ENCODE peak calls at places on chromosome 4, in nine cellular contexts. One of them, this sample, is unnamed.

GRCh38 chr4:95867919-95868318 is 28.0 kb downstream of the PDHA2 start:
- DNase-seq in ecto neural progenitor cell: no peak
- DNase-seq in stimulated activated CD8-positive, alpha-beta memory T cell treated with anti-CD3 and anti-CD28 coated beads, Interleukin-2, amount 100 ng/mL, for 48 hours: no peak
- DNase-seq in effector CD4-positive, alpha-beta T cell: no peak
- DNase-seq in activated CD8-positive, alpha-beta memory T cell treated with anti-CD3 and anti-CD28 coated beads, Interleukin-2, amount 50 U/mL, for 4 hours: no peak
- DNase-seq in HT1080: peak; percentile 5
- DNase-seq in GDM1: no peak
- DNase-seq in hepatocyte: peak; percentile 6
- DNase-seq in NCI-H1436: peak; percentile 2
- DNase-seq in this sample: no peak

GRCh38 chr4:138864961-138865720 is 150.4 kb upstream of the NOCT start:
- DNase-seq in ecto neural progenitor cell: no peak
- DNase-seq in stimulated activated CD8-positive, alpha-beta memory T cell treated with anti-CD3 and anti-CD28 coated beads, Interleukin-2, amount 100 ng/mL, for 48 hours: no peak
- DNase-seq in effector CD4-positive, alpha-beta T cell: no peak
- DNase-seq in activated CD8-positive, alpha-beta memory T cell treated with anti-CD3 and anti-CD28 coated beads, Interleukin-2, amount 50 U/mL, for 4 hours: no peak
- DNase-seq in HT1080: no peak
- DNase-seq in GDM1: no peak
- DNase-seq in hepatocyte: no peak
- DNase-seq in NCI-H1436: no peak
- DNase-seq in this sample: no peak

GRCh38 chr4:1720163-1720983 is 750 bp downstream of the TMEM129 start:
- DNase-seq in ecto neural progenitor cell: peak; percentile 72
- DNase-seq in stimulated activated CD8-positive, alpha-beta memory T cell treated with anti-CD3 and anti-CD28 coated beads, Interleukin-2, amount 100 ng/mL, for 48 hours: peak; percentile 32
- DNase-seq in effector CD4-positive, alpha-beta T cell: peak; percentile 45
- DNase-seq in activated CD8-positive, alpha-beta memory T cell treated with anti-CD3 and anti-CD28 coated beads, Interleukin-2, amount 50 U/mL, for 4 hours: peak; percentile 41
- DNase-seq in HT1080: no peak
- DNase-seq in GDM1: peak; percentile 22
- DNase-seq in hepatocyte: peak; percentile 77
- DNase-seq in NCI-H1436: no peak
- DNase-seq in this sample: no peak

GRCh38 chr4:86927843-86928395 is 6.9 kb upstream of the AFF1 start:
- DNase-seq in ecto neural progenitor cell: no peak
- DNase-seq in stimulated activated CD8-positive, alpha-beta memory T cell treated with anti-CD3 and anti-CD28 coated beads, Interleukin-2, amount 100 ng/mL, for 48 hours: no peak
- DNase-seq in effector CD4-positive, alpha-beta T cell: no peak
- DNase-seq in activated CD8-positive, alpha-beta memory T cell treated with anti-CD3 and anti-CD28 coated beads, Interleukin-2, amount 50 U/mL, for 4 hours: no peak
- DNase-seq in HT1080: peak; percentile 97
- DNase-seq in GDM1: no peak
- DNase-seq in hepatocyte: peak; percentile 66
- DNase-seq in NCI-H1436: no peak
- DNase-seq in this sample: no peak

GRCh38 chr4:183657564-183657963 is 1.4 kb downstream of the RWDD4 start:
- DNase-seq in ecto neural progenitor cell: no peak
- DNase-seq in stimulated activated CD8-positive, alpha-beta memory T cell treated with anti-CD3 and anti-CD28 coated beads, Interleukin-2, amount 100 ng/mL, for 48 hours: no peak
- DNase-seq in effector CD4-positive, alpha-beta T cell: no peak
- DNase-seq in activated CD8-positive, alpha-beta memory T cell treated with anti-CD3 and anti-CD28 coated beads, Interleukin-2, amount 50 U/mL, for 4 hours: no peak
- DNase-seq in HT1080: no peak
- DNase-seq in GDM1: no peak
- DNase-seq in hepatocyte: no peak
- DNase-seq in NCI-H1436: no peak
- DNase-seq in this sample: no peak

GRCh38 chr4:150960079-150960478 is 55.0 kb downstream of the LRBA start:
- DNase-seq in ecto neural progenitor cell: no peak
- DNase-seq in stimulated activated CD8-positive, alpha-beta memory T cell treated with anti-CD3 and anti-CD28 coated beads, Interleukin-2, amount 100 ng/mL, for 48 hours: no peak
- DNase-seq in effector CD4-positive, alpha-beta T cell: no peak
- DNase-seq in activated CD8-positive, alpha-beta memory T cell treated with anti-CD3 and anti-CD28 coated beads, Interleukin-2, amount 50 U/mL, for 4 hours: no peak
- DNase-seq in HT1080: peak; percentile 42
- DNase-seq in GDM1: no peak
- DNase-seq in hepatocyte: peak; percentile 19
- DNase-seq in NCI-H1436: no peak
- DNase-seq in this sample: no peak

GRCh38 chr4:126899382-126899801 is 733.4 kb upstream of the INTU start:
- DNase-seq in ecto neural progenitor cell: no peak
- DNase-seq in stimulated activated CD8-positive, alpha-beta memory T cell treated with anti-CD3 and anti-CD28 coated beads, Interleukin-2, amount 100 ng/mL, for 48 hours: no peak
- DNase-seq in effector CD4-positive, alpha-beta T cell: no peak
- DNase-seq in activated CD8-positive, alpha-beta memory T cell treated with anti-CD3 and anti-CD28 coated beads, Interleukin-2, amount 50 U/mL, for 4 hours: no peak
- DNase-seq in HT1080: peak; percentile 75
- DNase-seq in GDM1: no peak
- DNase-seq in hepatocyte: no peak
- DNase-seq in NCI-H1436: no peak
- DNase-seq in this sample: no peak

GRCh38 chr4:22500831-22501714 is 14.8 kb downstream of the ADGRA3 start:
- DNase-seq in ecto neural progenitor cell: no peak
- DNase-seq in stimulated activated CD8-positive, alpha-beta memory T cell treated with anti-CD3 and anti-CD28 coated beads, Interleukin-2, amount 100 ng/mL, for 48 hours: peak; percentile 7
- DNase-seq in effector CD4-positive, alpha-beta T cell: no peak
- DNase-seq in activated CD8-positive, alpha-beta memory T cell treated with anti-CD3 and anti-CD28 coated beads, Interleukin-2, amount 50 U/mL, for 4 hours: no peak
- DNase-seq in HT1080: peak; percentile 73
- DNase-seq in GDM1: no peak
- DNase-seq in hepatocyte: peak; percentile 59
- DNase-seq in NCI-H1436: no peak
- DNase-seq in this sample: no peak

GRCh38 chr4:29581469-29581868 is 1138.7 kb upstream of the PCDH7 start:
- DNase-seq in ecto neural progenitor cell: no peak
- DNase-seq in stimulated activated CD8-positive, alpha-beta memory T cell treated with anti-CD3 and anti-CD28 coated beads, Interleukin-2, amount 100 ng/mL, for 48 hours: no peak
- DNase-seq in effector CD4-positive, alpha-beta T cell: no peak
- DNase-seq in activated CD8-positive, alpha-beta memory T cell treated with anti-CD3 and anti-CD28 coated beads, Interleukin-2, amount 50 U/mL, for 4 hours: no peak
- DNase-seq in HT1080: peak; percentile 18
- DNase-seq in GDM1: no peak
- DNase-seq in hepatocyte: peak; percentile 10
- DNase-seq in NCI-H1436: no peak
- DNase-seq in this sample: no peak

GRCh38 chr4:61173799-61174198 is 26.3 kb upstream of the ADGRL3 start:
- DNase-seq in ecto neural progenitor cell: no peak
- DNase-seq in stimulated activated CD8-positive, alpha-beta memory T cell treated with anti-CD3 and anti-CD28 coated beads, Interleukin-2, amount 100 ng/mL, for 48 hours: no peak
- DNase-seq in effector CD4-positive, alpha-beta T cell: no peak
- DNase-seq in activated CD8-positive, alpha-beta memory T cell treated with anti-CD3 and anti-CD28 coated beads, Interleukin-2, amount 50 U/mL, for 4 hours: no peak
- DNase-seq in HT1080: no peak
- DNase-seq in GDM1: no peak
- DNase-seq in hepatocyte: no peak
- DNase-seq in NCI-H1436: no peak
- DNase-seq in this sample: no peak

GRCh38 chr4:107876096-107876495 is 51.4 kb downstream of the SGMS2 start:
- DNase-seq in ecto neural progenitor cell: no peak
- DNase-seq in stimulated activated CD8-positive, alpha-beta memory T cell treated with anti-CD3 and anti-CD28 coated beads, Interleukin-2, amount 100 ng/mL, for 48 hours: no peak
- DNase-seq in effector CD4-positive, alpha-beta T cell: no peak
- DNase-seq in activated CD8-positive, alpha-beta memory T cell treated with anti-CD3 and anti-CD28 coated beads, Interleukin-2, amount 50 U/mL, for 4 hours: no peak
- DNase-seq in HT1080: no peak
- DNase-seq in GDM1: no peak
- DNase-seq in hepatocyte: no peak
- DNase-seq in NCI-H1436: no peak
- DNase-seq in this sample: no peak

GRCh38 chr4:186132577-186133277 is 28.2 kb downstream of the FAM149A start:
- DNase-seq in ecto neural progenitor cell: peak; percentile 64
- DNase-seq in stimulated activated CD8-positive, alpha-beta memory T cell treated with anti-CD3 and anti-CD28 coated beads, Interleukin-2, amount 100 ng/mL, for 48 hours: no peak
- DNase-seq in effector CD4-positive, alpha-beta T cell: no peak
- DNase-seq in activated CD8-positive, alpha-beta memory T cell treated with anti-CD3 and anti-CD28 coated beads, Interleukin-2, amount 50 U/mL, for 4 hours: no peak
- DNase-seq in HT1080: peak; percentile 65
- DNase-seq in GDM1: no peak
- DNase-seq in hepatocyte: peak; percentile 63
- DNase-seq in NCI-H1436: no peak
- DNase-seq in this sample: no peak

GRCh38 chr4:64857198-64857597 is 447.9 kb upstream of the TECRL start:
- DNase-seq in ecto neural progenitor cell: no peak
- DNase-seq in stimulated activated CD8-positive, alpha-beta memory T cell treated with anti-CD3 and anti-CD28 coated beads, Interleukin-2, amount 100 ng/mL, for 48 hours: no peak
- DNase-seq in effector CD4-positive, alpha-beta T cell: no peak
- DNase-seq in activated CD8-positive, alpha-beta memory T cell treated with anti-CD3 and anti-CD28 coated beads, Interleukin-2, amount 50 U/mL, for 4 hours: no peak
- DNase-seq in HT1080: no peak
- DNase-seq in GDM1: no peak
- DNase-seq in hepatocyte: no peak
- DNase-seq in NCI-H1436: no peak
- DNase-seq in this sample: no peak

GRCh38 chr4:72525938-72526337 is 43.1 kb downstream of the ADAMTS3 start:
- DNase-seq in ecto neural progenitor cell: no peak
- DNase-seq in stimulated activated CD8-positive, alpha-beta memory T cell treated with anti-CD3 and anti-CD28 coated beads, Interleukin-2, amount 100 ng/mL, for 48 hours: no peak
- DNase-seq in effector CD4-positive, alpha-beta T cell: no peak
- DNase-seq in activated CD8-positive, alpha-beta memory T cell treated with anti-CD3 and anti-CD28 coated beads, Interleukin-2, amount 50 U/mL, for 4 hours: no peak
- DNase-seq in HT1080: peak; percentile 77
- DNase-seq in GDM1: no peak
- DNase-seq in hepatocyte: peak; percentile 50
- DNase-seq in NCI-H1436: no peak
- DNase-seq in this sample: peak; percentile 5

GRCh38 chr4:27357283-27357682 is 496.6 kb downstream of the STIM2 start:
- DNase-seq in ecto neural progenitor cell: no peak
- DNase-seq in stimulated activated CD8-positive, alpha-beta memory T cell treated with anti-CD3 and anti-CD28 coated beads, Interleukin-2, amount 100 ng/mL, for 48 hours: no peak
- DNase-seq in effector CD4-positive, alpha-beta T cell: no peak
- DNase-seq in activated CD8-positive, alpha-beta memory T cell treated with anti-CD3 and anti-CD28 coated beads, Interleukin-2, amount 50 U/mL, for 4 hours: no peak
- DNase-seq in HT1080: no peak
- DNase-seq in GDM1: no peak
- DNase-seq in hepatocyte: peak; percentile 13
- DNase-seq in NCI-H1436: no peak
- DNase-seq in this sample: no peak

GRCh38 chr4:153346563-153346962 is 2.1 kb downstream of the MND1 start:
- DNase-seq in ecto neural progenitor cell: no peak
- DNase-seq in stimulated activated CD8-positive, alpha-beta memory T cell treated with anti-CD3 and anti-CD28 coated beads, Interleukin-2, amount 100 ng/mL, for 48 hours: no peak
- DNase-seq in effector CD4-positive, alpha-beta T cell: no peak
- DNase-seq in activated CD8-positive, alpha-beta memory T cell treated with anti-CD3 and anti-CD28 coated beads, Interleukin-2, amount 50 U/mL, for 4 hours: no peak
- DNase-seq in HT1080: no peak
- DNase-seq in GDM1: no peak
- DNase-seq in hepatocyte: no peak
- DNase-seq in NCI-H1436: no peak
- DNase-seq in this sample: no peak

GRCh38 chr4:174794706-174795105 is 34.3 kb downstream of the GLRA3 start:
- DNase-seq in ecto neural progenitor cell: no peak
- DNase-seq in stimulated activated CD8-positive, alpha-beta memory T cell treated with anti-CD3 and anti-CD28 coated beads, Interleukin-2, amount 100 ng/mL, for 48 hours: no peak
- DNase-seq in effector CD4-positive, alpha-beta T cell: no peak
- DNase-seq in activated CD8-positive, alpha-beta memory T cell treated with anti-CD3 and anti-CD28 coated beads, Interleukin-2, amount 50 U/mL, for 4 hours: no peak
- DNase-seq in HT1080: no peak
- DNase-seq in GDM1: no peak
- DNase-seq in hepatocyte: no peak
- DNase-seq in NCI-H1436: no peak
- DNase-seq in this sample: no peak

GRCh38 chr4:96593422-96593821 is 753.5 kb downstream of the PDHA2 start:
- DNase-seq in ecto neural progenitor cell: no peak
- DNase-seq in stimulated activated CD8-positive, alpha-beta memory T cell treated with anti-CD3 and anti-CD28 coated beads, Interleukin-2, amount 100 ng/mL, for 48 hours: no peak
- DNase-seq in effector CD4-positive, alpha-beta T cell: no peak
- DNase-seq in activated CD8-positive, alpha-beta memory T cell treated with anti-CD3 and anti-CD28 coated beads, Interleukin-2, amount 50 U/mL, for 4 hours: no peak
- DNase-seq in HT1080: peak; percentile 34
- DNase-seq in GDM1: no peak
- DNase-seq in hepatocyte: peak; percentile 4
- DNase-seq in NCI-H1436: no peak
- DNase-seq in this sample: no peak